ENCODE peak calls at places on chromosomes 16 and 17, in eight cellular contexts. One of them, this sample, is unnamed.

GRCh38 chr16:77584205-77584859 is 138.0 kb upstream of the NUDT7 start:
- DNase-seq in prostate gland: peak; percentile 44
- DNase-seq in gastrocnemius medialis: no peak
- DNase-seq in testis: peak; percentile 72
- DNase-seq in K562: peak; percentile 55
- DNase-seq in upper lobe of left lung: no peak
- DNase-seq in heart left ventricle: no peak
- DNase-seq in stomach: peak; percentile 48
- DNase-seq in this sample: peak; percentile 26

GRCh38 chr17:22304667-22305303 is 612.5 kb downstream of the KCNJ18 start:
- DNase-seq in upper lobe of left lung: peak; percentile 46
- DNase-seq in stomach: no peak
- DNase-seq in prostate gland: no peak
- DNase-seq in heart left ventricle: no peak
- DNase-seq in testis: peak; percentile 45
- DNase-seq in K562: peak; percentile 87
- DNase-seq in gastrocnemius medialis: no peak
- DNase-seq in this sample: no peak

GRCh38 chr16:88015806-88016140 is 64.5 kb downstream of the BANP start:
- DNase-seq in testis: no peak
- DNase-seq in upper lobe of left lung: no peak
- DNase-seq in prostate gland: no peak
- DNase-seq in heart left ventricle: no peak
- DNase-seq in gastrocnemius medialis: no peak
- DNase-seq in stomach: no peak
- DNase-seq in K562: no peak
- DNase-seq in this sample: no peak

GRCh38 chr16:31483081-31483480 is at the start of gene SLC5A2:
- DNase-seq in K562: no peak
- DNase-seq in stomach: no peak
- DNase-seq in prostate gland: no peak
- DNase-seq in heart left ventricle: no peak
- DNase-seq in testis: no peak
- DNase-seq in upper lobe of left lung: no peak
- DNase-seq in gastrocnemius medialis: no peak
- DNase-seq in this sample: no peak

GRCh38 chr17:15181816-15182215 is 83.3 kb downstream of the PMP22 start:
- DNase-seq in upper lobe of left lung: no peak
- DNase-seq in stomach: no peak
- DNase-seq in gastrocnemius medialis: no peak
- DNase-seq in K562: no peak
- DNase-seq in heart left ventricle: no peak
- DNase-seq in testis: no peak
- DNase-seq in prostate gland: no peak
- DNase-seq in this sample: no peak

GRCh38 chr16:89574681-89575246 is 794 bp upstream of the CPNE7 start:
- DNase-seq in gastrocnemius medialis: no peak
- DNase-seq in prostate gland: no peak
- DNase-seq in K562: peak; percentile 87
- DNase-seq in heart left ventricle: no peak
- DNase-seq in stomach: peak; percentile 77
- DNase-seq in testis: peak; percentile 64
- DNase-seq in upper lobe of left lung: peak; percentile 94
- DNase-seq in this sample: peak; percentile 72

GRCh38 chr17:33513769-33514168 is 220.7 kb upstream of the ASIC2 start:
- DNase-seq in K562: no peak
- DNase-seq in stomach: no peak
- DNase-seq in gastrocnemius medialis: no peak
- DNase-seq in prostate gland: no peak
- DNase-seq in upper lobe of left lung: no peak
- DNase-seq in testis: no peak
- DNase-seq in heart left ventricle: no peak
- DNase-seq in this sample: no peak

GRCh38 chr17:82160081-82160480 is 52.6 kb downstream of the CCDC57 start:
- DNase-seq in heart left ventricle: no peak
- DNase-seq in prostate gland: peak; percentile 58
- DNase-seq in upper lobe of left lung: no peak
- DNase-seq in K562: no peak
- DNase-seq in gastrocnemius medialis: no peak
- DNase-seq in stomach: no peak
- DNase-seq in testis: no peak
- DNase-seq in this sample: no peak

GRCh38 chr16:75754126-75754525 is 27.8 kb upstream of the CPHXL start:
- DNase-seq in heart left ventricle: no peak
- DNase-seq in testis: no peak
- DNase-seq in stomach: peak; percentile 41
- DNase-seq in prostate gland: peak; percentile 65
- DNase-seq in gastrocnemius medialis: no peak
- DNase-seq in K562: no peak
- DNase-seq in upper lobe of left lung: no peak
- DNase-seq in this sample: peak; percentile 46

GRCh38 chr16:64455275-64455674 is 666.6 kb downstream of the CDH11 start:
- DNase-seq in heart left ventricle: no peak
- DNase-seq in stomach: no peak
- DNase-seq in prostate gland: no peak
- DNase-seq in gastrocnemius medialis: no peak
- DNase-seq in upper lobe of left lung: no peak
- DNase-seq in testis: no peak
- DNase-seq in K562: no peak
- DNase-seq in this sample: no peak

GRCh38 chr17:56478836-56479447 is 114.6 kb upstream of the NOG start:
- DNase-seq in K562: peak; percentile 28
- DNase-seq in upper lobe of left lung: no peak
- DNase-seq in prostate gland: no peak
- DNase-seq in testis: peak; percentile 19
- DNase-seq in heart left ventricle: no peak
- DNase-seq in stomach: no peak
- DNase-seq in gastrocnemius medialis: no peak
- DNase-seq in this sample: no peak

DNA sequence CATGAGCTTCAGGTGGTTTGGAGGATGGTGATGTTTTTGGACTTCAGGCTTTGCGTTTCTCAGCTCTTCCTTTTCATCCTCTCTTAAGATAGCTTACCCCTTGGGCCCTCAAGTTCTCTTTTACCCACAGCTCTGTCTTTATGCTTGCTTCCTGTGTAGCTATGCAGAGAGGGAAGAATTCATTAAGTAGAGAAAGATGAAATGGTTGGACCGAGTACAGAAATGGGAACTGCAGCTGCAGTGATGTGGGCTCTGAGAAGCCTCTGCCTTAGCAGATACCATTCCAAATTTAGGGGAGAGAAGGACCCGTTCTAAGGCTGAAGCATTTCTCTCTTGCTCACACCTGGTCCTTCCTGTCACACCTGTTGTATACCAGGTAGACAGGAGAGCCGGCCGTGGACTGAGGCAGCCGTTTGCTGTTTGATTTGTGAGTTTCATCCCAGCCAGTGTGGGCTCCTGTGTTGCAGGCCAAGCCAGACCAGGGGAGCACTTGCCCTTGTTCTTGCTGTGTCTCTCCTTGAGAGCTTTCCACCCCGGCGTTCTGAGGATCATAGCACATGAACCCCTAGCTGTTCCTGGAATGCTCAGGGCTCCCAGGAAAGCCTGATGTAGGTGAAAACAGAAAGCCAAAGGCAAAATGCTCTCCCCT is 392.7 kb downstream of the CPPED1 start:
- DNase-seq in gastrocnemius medialis: no peak
- DNase-seq in K562: no peak
- DNase-seq in testis: no peak
- DNase-seq in upper lobe of left lung: no peak
- DNase-seq in heart left ventricle: no peak
- DNase-seq in prostate gland: no peak
- DNase-seq in stomach: no peak
- DNase-seq in this sample: no peak
- H3K4me1 ChIP-seq in gastrocnemius medialis: no peaks in the 10 kb centered on the region
- H3K4me1 ChIP-seq in K562: no peaks in the 10 kb centered on the region
- H3K4me1 ChIP-seq in testis: no peaks in the 10 kb centered on the region
- H3K4me1 ChIP-seq in upper lobe of left lung: no peaks in the 10 kb centered on the region
- H3K4me1 ChIP-seq in heart left ventricle: no peaks in the 10 kb centered on the region
- H3K4me1 ChIP-seq in prostate gland: no peaks in the 10 kb centered on the region
- H3K4me1 ChIP-seq in stomach: no peaks in the 10 kb centered on the region
- H3K4me1 ChIP-seq in this sample: no peaks in the 10 kb centered on the region

DNA sequence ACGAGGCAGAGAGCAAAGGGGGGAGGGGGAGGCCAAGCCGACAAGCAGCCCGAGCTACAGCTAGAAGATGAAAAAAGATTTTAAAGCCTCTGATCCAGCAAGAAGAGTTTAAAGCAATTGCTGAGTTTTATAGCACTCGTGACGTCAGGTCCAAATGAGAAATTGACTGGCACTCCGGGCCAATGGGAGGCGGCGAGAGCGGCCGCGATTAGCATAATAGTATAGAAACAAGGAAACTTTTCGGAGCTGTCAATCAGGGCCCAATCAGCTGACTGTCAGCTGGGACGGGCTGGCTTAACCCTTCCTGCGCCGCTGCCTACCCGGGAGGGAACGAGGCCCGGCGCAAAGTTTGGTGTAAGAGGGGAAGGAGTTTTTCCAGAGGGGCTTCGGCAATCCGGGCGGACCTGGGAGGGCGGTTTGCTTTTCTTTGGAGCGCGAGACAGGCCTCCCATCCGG is at the start of gene MAF:
- DNase-seq in upper lobe of left lung: peak; percentile 92
- DNase-seq in gastrocnemius medialis: peak; percentile 95
- DNase-seq in heart left ventricle: peak; percentile 92
- DNase-seq in testis: peak; percentile 99
- DNase-seq in prostate gland: peak; percentile 99
- DNase-seq in K562: peak; percentile 43
- DNase-seq in stomach: peak; percentile 95
- DNase-seq in this sample: peak; percentile 94
- TF ChIP-seq POLR2A in upper lobe of left lung: peak; percentile 47
- TF ChIP-seq POLR2A in gastrocnemius medialis: peak; percentile 67
- TF ChIP-seq POLR2A in heart left ventricle: peak; percentile 79
- TF ChIP-seq POLR2A in testis: peak; percentile 19
- TF ChIP-seq POLR2A in prostate gland: peak; percentile 51
- TF ChIP-seq POLR2A in K562: no peak
- TF ChIP-seq POLR2A in stomach: peak; percentile 38
- TF ChIP-seq POLR2A in this sample: peak; percentile 56

GRCh38 chr16:2007081-2007836 is 2.4 kb downstream of the ZNF598 start:
- DNase-seq in upper lobe of left lung: peak; percentile 62
- DNase-seq in testis: no peak
- DNase-seq in stomach: no peak
- DNase-seq in heart left ventricle: peak; percentile 26
- DNase-seq in K562: no peak
- DNase-seq in gastrocnemius medialis: no peak
- DNase-seq in prostate gland: no peak
- DNase-seq in this sample: no peak
- H3K36me3 ChIP-seq in upper lobe of left lung: peaks cover 3% of the 10 kb centered on the region
- H3K36me3 ChIP-seq in testis: no peaks in the 10 kb centered on the region
- H3K36me3 ChIP-seq in stomach: peaks cover 19% of the 10 kb centered on the region
- H3K36me3 ChIP-seq in heart left ventricle: peaks cover 12% of the 10 kb centered on the region
- H3K36me3 ChIP-seq in K562: peaks cover 57% of the 10 kb centered on the region
- H3K36me3 ChIP-seq in gastrocnemius medialis: peaks cover 11% of the 10 kb centered on the region
- H3K36me3 ChIP-seq in prostate gland: no peaks in the 10 kb centered on the region
- H3K36me3 ChIP-seq in this sample: peaks cover 5% of the 10 kb centered on the region

DNA sequence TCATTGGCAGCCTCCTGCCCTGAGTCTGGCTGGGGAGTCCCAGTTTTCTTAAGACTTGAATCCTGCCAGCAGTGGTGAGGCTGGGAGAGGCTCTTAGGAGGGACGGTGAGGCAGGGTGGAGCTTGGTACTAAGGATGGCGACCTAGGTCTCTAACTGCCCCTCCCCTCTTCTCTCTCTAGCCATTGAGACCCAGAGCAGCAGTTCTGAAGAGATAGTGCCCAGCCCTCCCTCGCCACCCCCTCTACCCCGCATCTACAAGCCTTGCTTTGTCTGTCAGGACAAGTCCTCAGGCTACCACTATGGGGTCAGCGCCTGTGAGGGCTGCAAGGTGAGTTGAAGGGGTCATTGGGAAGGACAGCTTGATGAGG is 16.4 kb downstream of the GJD3 start:
- DNase-seq in testis: no peak
- DNase-seq in prostate gland: no peak
- DNase-seq in K562: no peak
- DNase-seq in stomach: no peak
- DNase-seq in gastrocnemius medialis: no peak
- DNase-seq in upper lobe of left lung: no peak
- DNase-seq in heart left ventricle: no peak
- DNase-seq in this sample: no peak
- H3K4me1 ChIP-seq in testis: peaks cover 83% of the 10 kb centered on the region
- H3K4me1 ChIP-seq in prostate gland: peaks cover 43% of the 10 kb centered on the region
- H3K4me1 ChIP-seq in K562: peaks cover 48% of the 10 kb centered on the region
- H3K4me1 ChIP-seq in stomach: peaks cover 80% of the 10 kb centered on the region
- H3K4me1 ChIP-seq in gastrocnemius medialis: peaks cover 88% of the 10 kb centered on the region
- H3K4me1 ChIP-seq in upper lobe of left lung: peaks cover 82% of the 10 kb centered on the region
- H3K4me1 ChIP-seq in heart left ventricle: peaks cover 58% of the 10 kb centered on the region
- H3K4me1 ChIP-seq in this sample: peaks cover 66% of the 10 kb centered on the region

DNA sequence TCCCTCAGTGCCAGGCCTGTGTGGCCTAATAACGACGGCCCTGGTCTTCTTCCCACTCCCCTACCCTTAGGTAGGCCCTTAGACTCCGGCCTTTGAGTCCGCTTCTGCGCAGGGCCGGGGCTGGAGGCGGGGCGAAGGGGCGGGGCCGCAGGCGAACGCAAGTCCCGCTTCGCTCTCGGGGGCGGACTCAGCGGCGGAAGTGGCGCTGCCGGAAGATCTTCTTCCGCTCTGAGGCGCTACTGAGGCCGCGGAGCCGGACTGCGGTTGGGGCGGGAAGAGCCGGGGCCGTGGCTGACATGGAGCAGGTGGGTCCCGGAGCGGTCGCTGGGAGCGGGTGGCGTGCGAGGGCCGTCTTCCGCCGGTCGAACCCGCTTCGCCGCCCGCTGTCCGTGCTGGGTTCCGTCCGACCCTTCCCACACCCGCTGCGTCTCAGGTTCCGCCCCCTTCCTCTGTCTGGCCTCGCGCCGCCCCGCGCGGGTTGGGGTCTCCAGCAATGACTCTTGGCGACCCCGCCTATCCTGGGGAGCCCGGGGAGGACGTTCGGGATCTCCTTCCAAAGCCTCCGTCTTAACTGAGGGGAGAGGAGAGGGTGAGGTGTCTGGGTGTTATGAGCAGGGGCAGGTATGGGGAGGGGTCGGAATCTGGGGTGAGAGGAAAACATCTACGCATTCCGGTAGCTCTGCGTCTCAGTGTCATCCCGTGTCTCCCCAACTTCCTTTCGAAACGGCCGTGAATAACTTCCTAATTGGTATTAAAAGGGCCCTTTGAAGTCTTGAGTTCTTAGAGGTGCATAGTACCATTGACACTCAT is at the start of gene STARD3:
- DNase-seq in testis: peak; percentile 95
- DNase-seq in heart left ventricle: peak; percentile 95
- DNase-seq in upper lobe of left lung: peak; percentile 99
- DNase-seq in gastrocnemius medialis: peak; percentile 84
- DNase-seq in K562: peak; percentile 93
- DNase-seq in prostate gland: peak; percentile 91
- DNase-seq in stomach: peak; percentile 95
- DNase-seq in this sample: peak; percentile 96
- TF ChIP-seq POLR2A in testis: peak; percentile 17
- TF ChIP-seq POLR2A in heart left ventricle: peak; percentile 77
- TF ChIP-seq POLR2A in upper lobe of left lung: peak; percentile 65
- TF ChIP-seq POLR2A in gastrocnemius medialis: peak; percentile 46
- TF ChIP-seq POLR2A in K562: peak; percentile 87
- TF ChIP-seq POLR2A in prostate gland: peak; percentile 64
- TF ChIP-seq POLR2A in stomach: no peak
- TF ChIP-seq POLR2A in this sample: peak; percentile 78

GRCh38 chr17:80339118-80339517 is 75.8 kb upstream of the ENDOV start:
- DNase-seq in heart left ventricle: no peak
- DNase-seq in upper lobe of left lung: no peak
- DNase-seq in stomach: no peak
- DNase-seq in prostate gland: no peak
- DNase-seq in testis: no peak
- DNase-seq in gastrocnemius medialis: no peak
- DNase-seq in K562: no peak
- DNase-seq in this sample: peak; percentile 60
- H3K36me3 ChIP-seq in heart left ventricle: peaks cover 91% of the 10 kb centered on the region
- H3K36me3 ChIP-seq in upper lobe of left lung: peaks cover 79% of the 10 kb centered on the region
- H3K36me3 ChIP-seq in stomach: peaks cover 99% of the 10 kb centered on the region
- H3K36me3 ChIP-seq in prostate gland: peaks cover 6% of the 10 kb centered on the region
- H3K36me3 ChIP-seq in testis: no peaks in the 10 kb centered on the region
- H3K36me3 ChIP-seq in gastrocnemius medialis: peaks cover 74% of the 10 kb centered on the region
- H3K36me3 ChIP-seq in K562: peaks cover 68% of the 10 kb centered on the region
- H3K36me3 ChIP-seq in this sample: no peaks in the 10 kb centered on the region

This sample was measured in transverse colon.